ENCODE peak calls at places on chromosome 2, in four cellular contexts. A is activated T-helper 1 cell treated with Interleukin-2 at 50 U/mL for 16 hours, U is T-helper 9 cell, Z is left lobe of liver. H is an unnamed sample.

GRCh38 chr2:74690571-74690970 is 36.5 kb downstream of the SEMA4F start:
- DNase-seq in Z (no peak), U (no peak), A (no peak), H (peak; percentile 37)

GRCh38 chr2:203450571-203450970 is 84.5 kb downstream of the RAPH1 start:
- DNase-seq in U (no peak), Z (no peak), A (no peak), H (no peak)

GRCh38 chr2:223042704-223043118 is 9.3 kb upstream of the KCNE4 start:
- DNase-seq in A (no peak), Z (no peak), U (no peak), H (no peak)

GRCh38 chr2:157233506-157233905 is 24.0 kb upstream of the GALNT5 start:
- DNase-seq in Z (no peak), A (no peak), U (no peak), H (no peak)

GRCh38 chr2:37589298-37589697 is 82.1 kb downstream of the CDC42EP3 start:
- DNase-seq in A (no peak), Z (no peak), U (no peak), H (no peak)

GRCh38 chr2:196137271-196137670 is 34.1 kb downstream of the STK17B start:
- DNase-seq in A (no peak), U (no peak), Z (no peak), H (no peak)

GRCh38 chr2:195520671-195521155 is 136.3 kb upstream of the SLC39A10 start:
- DNase-seq in U (no peak), A (no peak), Z (no peak), H (no peak)

GRCh38 chr2:172095905-172096660 is 6.6 kb downstream of the DLX2 start:
- DNase-seq in A (no peak), U (no peak), Z (no peak), H (no peak)

GRCh38 chr2:170170281-170171035 is 7.5 kb upstream of the MYO3B start:
- DNase-seq in U (no peak), A (no peak), Z (no peak), H (no peak)

GRCh38 chr2:174336403-174337336 is 1.9 kb downstream of the SP9 start:
- DNase-seq in A (no peak), U (no peak), Z (no peak), H (no peak)

GRCh38 chr2:220417503-220417902 is 790.1 kb downstream of the SLC4A3 start:
- DNase-seq in Z (no peak), U (no peak), A (no peak), H (no peak)

GRCh38 chr2:134866498-134867099 is 28.2 kb downstream of the ACMSD start:
- DNase-seq in Z (no peak), A (no peak), U (no peak), H (no peak)

GRCh38 chr2:174158003-174158402 is 90.3 kb downstream of the OLA1 start:
- DNase-seq in U (peak; percentile 1), Z (no peak), A (no peak), H (peak; percentile 66)

GRCh38 chr2:209577376-209578357 is 153.8 kb downstream of the MAP2 start:
- DNase-seq in A (no peak), Z (no peak), U (no peak), H (no peak)

GRCh38 chr2:162009543-162009942 is 64.5 kb downstream of the DPP4 start:
- DNase-seq in A (no peak), Z (no peak), U (no peak), H (no peak)

GRCh38 chr2:165533331-165533730 is 63.8 kb downstream of the CSRNP3 start:
- DNase-seq in Z (no peak), U (no peak), A (no peak), H (no peak)

GRCh38 chr2:20707601-20708000 is 40.7 kb downstream of the GDF7 start:
- DNase-seq in A (no peak), Z (no peak), U (no peak), H (no peak)

H was measured in testis.